ENCODE peak calls at places on chromosomes 12 and 14, in four cellular contexts. One of them, this sample, is unnamed. For H3K79me2, the result is how much of the 10 kb centered on the place peaks cover.

GRCh38 chr12:83574142-83574541 is 887.4 kb downstream of the TMTC2 start:
- DNase-seq in K562: no peak
- DNase-seq in HepG2: no peak
- DNase-seq in SK-N-SH: no peak
- DNase-seq in this sample: no peak

GRCh38 chr14:76918751-76919421 is 92.7 kb downstream of the LRRC74A start:
- DNase-seq in K562: peak
- DNase-seq in SK-N-SH: peak
- DNase-seq in HepG2: peak
- DNase-seq in this sample: no peak

GRCh38 chr14:90654831-90655276 is 161.4 kb downstream of the TTC7B start:
- DNase-seq in SK-N-SH: no peak
- DNase-seq in K562: no peak
- DNase-seq in HepG2: peak
- DNase-seq in this sample: no peak

GRCh38 chr12:15693233-15693911 is 95.8 kb downstream of the EPS8 start:
- DNase-seq in K562: no peak
- DNase-seq in HepG2: no peak
- DNase-seq in SK-N-SH: no peak
- DNase-seq in this sample: no peak

GRCh38 chr14:34211732-34212131 is 250.3 kb downstream of the SPTSSA start:
- DNase-seq in K562: no peak
- DNase-seq in SK-N-SH: no peak
- DNase-seq in HepG2: no peak
- DNase-seq in this sample: peak

GRCh38 chr12:90339837-90340236 is 615.1 kb downstream of the CCER1 start:
- DNase-seq in SK-N-SH: no peak
- DNase-seq in HepG2: no peak
- DNase-seq in K562: no peak
- DNase-seq in this sample: no peak

GRCh38 chr12:99558113-99558512 is 89.4 kb upstream of the GARIN6 start:
- DNase-seq in SK-N-SH: no peak
- DNase-seq in HepG2: no peak
- DNase-seq in K562: no peak
- DNase-seq in this sample: no peak

GRCh38 chr14:72645706-72646105 is 248.2 kb downstream of the DPF3 start:
- DNase-seq in K562: no peak
- DNase-seq in HepG2: no peak
- DNase-seq in SK-N-SH: no peak
- DNase-seq in this sample: no peak

GRCh38 chr14:68888025-68888850 is 90.9 kb downstream of the ACTN1 start:
- DNase-seq in K562: no peak
- DNase-seq in HepG2: no peak
- DNase-seq in SK-N-SH: no peak
- DNase-seq in this sample: no peak

GRCh38 chr12:53941187-53941586 is 2.6 kb downstream of the HOXC13 start:
- DNase-seq in SK-N-SH: no peak
- DNase-seq in HepG2: no peak
- DNase-seq in K562: no peak
- DNase-seq in this sample: no peak

GRCh38 chr12:106122004-106122403 is 16.8 kb downstream of the NUAK1 start:
- DNase-seq in SK-N-SH: no peak
- DNase-seq in K562: no peak
- DNase-seq in HepG2: no peak
- DNase-seq in this sample: no peak
- H3K79me2 ChIP-seq in SK-N-SH: half or more
- H3K79me2 ChIP-seq in K562: under half
- H3K79me2 ChIP-seq in HepG2: under half
- H3K79me2 ChIP-seq in this sample: under half

GRCh38 chr12:110641512-110641911 is 27.6 kb downstream of the TCTN1 start:
- DNase-seq in SK-N-SH: no peak
- DNase-seq in HepG2: no peak
- DNase-seq in K562: no peak
- DNase-seq in this sample: no peak
- TF ChIP-seq SMC3 in SK-N-SH: no peak
- TF ChIP-seq SMC3 in HepG2: no peak
- TF ChIP-seq SMC3 in K562: no peak
- TF ChIP-seq SMC3 in this sample: no peak

GRCh38 chr12:121630791-121631190 is 4.5 kb downstream of the ORAI1 start:
- DNase-seq in K562: no peak
- DNase-seq in HepG2: no peak
- DNase-seq in SK-N-SH: peak
- DNase-seq in this sample: no peak
- H3K79me2 ChIP-seq in K562: half or more
- H3K79me2 ChIP-seq in HepG2: under half
- H3K79me2 ChIP-seq in SK-N-SH: half or more
- H3K79me2 ChIP-seq in this sample: half or more

DNA sequence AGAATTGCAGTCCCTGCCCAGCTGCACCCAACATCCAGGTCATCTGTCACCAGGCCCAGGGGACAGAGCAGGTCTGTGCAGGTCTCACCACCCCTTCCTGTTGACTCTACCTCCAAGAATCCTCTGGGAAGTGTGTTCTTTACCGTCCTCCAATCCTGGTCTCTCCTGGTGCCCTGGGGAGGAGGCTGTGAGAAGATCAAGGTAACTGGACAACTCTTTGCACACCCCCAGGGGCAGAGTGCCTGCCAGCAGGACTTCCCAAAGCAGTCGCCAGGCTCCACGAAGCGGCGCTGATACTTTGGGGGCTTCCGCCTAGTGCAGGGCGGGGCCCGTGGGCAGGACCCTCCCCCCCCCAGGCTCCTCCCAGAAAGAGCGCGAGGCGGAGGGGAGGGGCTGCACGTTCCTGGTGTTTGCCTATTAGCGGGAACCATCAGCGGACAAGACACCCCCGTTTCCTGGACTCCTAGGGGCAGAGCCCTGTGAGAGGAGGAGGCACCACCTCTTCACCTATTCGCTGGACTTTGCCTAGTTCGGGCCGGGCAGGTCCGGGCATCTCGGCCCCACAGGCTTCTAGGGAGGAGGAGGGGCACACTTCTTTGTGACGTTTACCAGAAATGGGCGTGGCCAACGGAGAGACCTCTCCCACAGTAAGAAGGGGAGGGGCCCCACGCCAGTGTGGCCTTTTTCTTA is 918.0 kb downstream of the AACS start:
- DNase-seq in K562: peak
- DNase-seq in HepG2: peak
- DNase-seq in SK-N-SH: peak
- DNase-seq in this sample: no peak
- TF ChIP-seq SMC3 in K562: no peak
- TF ChIP-seq SMC3 in HepG2: no peak
- TF ChIP-seq SMC3 in SK-N-SH: no peak
- TF ChIP-seq SMC3 in this sample: no peak

GRCh38 chr12:42364692-42365091 is 38.7 kb downstream of the PPHLN1 start:
- DNase-seq in SK-N-SH: no peak
- DNase-seq in K562: no peak
- DNase-seq in HepG2: no peak
- DNase-seq in this sample: no peak
- H3K79me2 ChIP-seq in SK-N-SH: under half
- H3K79me2 ChIP-seq in K562: under half
- H3K79me2 ChIP-seq in HepG2: under half
- H3K79me2 ChIP-seq in this sample: under half

GRCh38 chr12:3533703-3534386 is 42.8 kb downstream of the PRMT8 start:
- DNase-seq in K562: no peak
- DNase-seq in HepG2: no peak
- DNase-seq in SK-N-SH: peak
- DNase-seq in this sample: no peak
- TF ChIP-seq SMC3 in K562: no peak
- TF ChIP-seq SMC3 in HepG2: no peak
- TF ChIP-seq SMC3 in SK-N-SH: no peak
- TF ChIP-seq SMC3 in this sample: no peak

This sample was measured in GM12878.